ENCODE peak calls at places on chromosomes 3 and 15, in seven cellular contexts. One of them, this sample, is unnamed.

GRCh38 chr15:26287381-26287780 is 424.3 kb upstream of the ATP10A start:
- DNase-seq in upper lobe of left lung: no peak
- DNase-seq in GM23338: no peak
- DNase-seq in heart left ventricle: no peak
- DNase-seq in OCI-LY7: peak; percentile 2
- DNase-seq in GM12878: no peak
- DNase-seq in CD4-positive, alpha-beta T cell: no peak
- DNase-seq in this sample: no peak

GRCh38 chr3:14256561-14257342 is 78.1 kb downstream of the LSM3 start:
- DNase-seq in GM12878: no peak
- DNase-seq in OCI-LY7: peak; percentile 55
- DNase-seq in GM23338: peak; percentile 28
- DNase-seq in CD4-positive, alpha-beta T cell: no peak
- DNase-seq in upper lobe of left lung: no peak
- DNase-seq in heart left ventricle: no peak
- DNase-seq in this sample: peak; percentile 44

GRCh38 chr3:138296639-138297038 is 33.0 kb downstream of the NME9 start:
- DNase-seq in OCI-LY7: peak; percentile 44
- DNase-seq in CD4-positive, alpha-beta T cell: no peak
- DNase-seq in upper lobe of left lung: no peak
- DNase-seq in heart left ventricle: no peak
- DNase-seq in GM12878: no peak
- DNase-seq in GM23338: no peak
- DNase-seq in this sample: no peak

GRCh38 chr15:55357774-55358173 is 38.8 kb downstream of the PIGB start:
- DNase-seq in OCI-LY7: no peak
- DNase-seq in upper lobe of left lung: no peak
- DNase-seq in heart left ventricle: no peak
- DNase-seq in CD4-positive, alpha-beta T cell: no peak
- DNase-seq in GM12878: no peak
- DNase-seq in GM23338: no peak
- DNase-seq in this sample: no peak

GRCh38 chr15:84988909-84989644 is 7.4 kb downstream of the PDE8A start:
- DNase-seq in GM12878: no peak
- DNase-seq in GM23338: no peak
- DNase-seq in CD4-positive, alpha-beta T cell: no peak
- DNase-seq in OCI-LY7: no peak
- DNase-seq in upper lobe of left lung: no peak
- DNase-seq in heart left ventricle: no peak
- DNase-seq in this sample: no peak

GRCh38 chr3:129439381-129439816 is 349 bp downstream of the MBD4 start:
- DNase-seq in upper lobe of left lung: no peak
- DNase-seq in heart left ventricle: no peak
- DNase-seq in CD4-positive, alpha-beta T cell: peak; percentile 13
- DNase-seq in OCI-LY7: peak; percentile 80
- DNase-seq in GM23338: peak; percentile 71
- DNase-seq in GM12878: no peak
- DNase-seq in this sample: peak; percentile 63

GRCh38 chr3:128452678-128453275 is 13.9 kb downstream of the DNAJB8 start:
- DNase-seq in CD4-positive, alpha-beta T cell: no peak
- DNase-seq in GM12878: no peak
- DNase-seq in upper lobe of left lung: no peak
- DNase-seq in heart left ventricle: no peak
- DNase-seq in OCI-LY7: no peak
- DNase-seq in GM23338: no peak
- DNase-seq in this sample: no peak

GRCh38 chr15:30984542-30984941 is 6.9 kb downstream of the MTMR10 start:
- DNase-seq in GM23338: no peak
- DNase-seq in upper lobe of left lung: no peak
- DNase-seq in CD4-positive, alpha-beta T cell: no peak
- DNase-seq in heart left ventricle: no peak
- DNase-seq in GM12878: no peak
- DNase-seq in OCI-LY7: no peak
- DNase-seq in this sample: no peak

GRCh38 chr15:41911691-41912345 is 18.0 kb upstream of the SPTBN5 start:
- DNase-seq in heart left ventricle: no peak
- DNase-seq in OCI-LY7: no peak
- DNase-seq in GM23338: no peak
- DNase-seq in upper lobe of left lung: no peak
- DNase-seq in CD4-positive, alpha-beta T cell: no peak
- DNase-seq in GM12878: no peak
- DNase-seq in this sample: no peak

GRCh38 chr15:76994971-76995945 is at the start of gene PSTPIP1:
- DNase-seq in OCI-LY7: peak; percentile 62
- DNase-seq in heart left ventricle: peak; percentile 9
- DNase-seq in CD4-positive, alpha-beta T cell: peak; percentile 71
- DNase-seq in GM12878: no peak
- DNase-seq in GM23338: no peak
- DNase-seq in upper lobe of left lung: peak; percentile 86
- DNase-seq in this sample: no peak

GRCh38 chr15:90620379-90621134 is 90.8 kb downstream of the CRTC3 start:
- DNase-seq in GM12878: peak; percentile 27
- DNase-seq in heart left ventricle: no peak
- DNase-seq in CD4-positive, alpha-beta T cell: peak; percentile 10
- DNase-seq in upper lobe of left lung: no peak
- DNase-seq in OCI-LY7: peak; percentile 72
- DNase-seq in GM23338: no peak
- DNase-seq in this sample: no peak
- H3K27ac ChIP-seq in GM12878: peak overlapping the region; percentile 34
- H3K27ac ChIP-seq in heart left ventricle: no peak overlapping the region
- H3K27ac ChIP-seq in CD4-positive, alpha-beta T cell: no peak overlapping the region
- H3K27ac ChIP-seq in upper lobe of left lung: no peak overlapping the region
- H3K27ac ChIP-seq in OCI-LY7: no peak overlapping the region
- H3K27ac ChIP-seq in GM23338: no peak overlapping the region
- H3K27ac ChIP-seq in this sample: no peak overlapping the region

DNA sequence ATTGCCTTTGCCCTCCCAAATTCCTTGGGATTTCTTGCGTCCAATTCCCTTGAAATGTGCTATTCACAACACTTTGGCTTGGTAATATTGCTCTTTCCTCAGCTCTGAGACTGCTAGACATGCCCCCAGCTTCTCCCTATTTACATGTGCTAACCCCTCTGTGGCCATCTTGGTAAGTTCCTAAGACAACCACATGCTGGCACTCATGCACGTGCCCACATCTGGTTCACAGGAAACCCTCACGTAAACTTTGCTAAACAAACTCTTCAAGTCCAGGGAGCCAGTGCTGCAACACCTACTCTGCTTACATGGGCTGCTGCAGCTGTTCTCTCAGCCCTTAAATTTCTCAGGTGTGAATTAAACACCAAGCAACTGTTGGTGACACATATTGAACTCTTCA is 121.8 kb downstream of the ADAMTSL3 start:
- DNase-seq in GM12878: no peak
- DNase-seq in heart left ventricle: no peak
- DNase-seq in CD4-positive, alpha-beta T cell: no peak
- DNase-seq in GM23338: peak; percentile 5
- DNase-seq in upper lobe of left lung: no peak
- DNase-seq in OCI-LY7: no peak
- DNase-seq in this sample: no peak
- TF ChIP-seq CTCF in GM12878: no peak
- TF ChIP-seq CTCF in heart left ventricle: no peak
- TF ChIP-seq CTCF in CD4-positive, alpha-beta T cell: no peak
- TF ChIP-seq CTCF in GM23338: no peak
- TF ChIP-seq CTCF in upper lobe of left lung: no peak
- TF ChIP-seq CTCF in OCI-LY7: no peak
- TF ChIP-seq CTCF in this sample: no peak

DNA sequence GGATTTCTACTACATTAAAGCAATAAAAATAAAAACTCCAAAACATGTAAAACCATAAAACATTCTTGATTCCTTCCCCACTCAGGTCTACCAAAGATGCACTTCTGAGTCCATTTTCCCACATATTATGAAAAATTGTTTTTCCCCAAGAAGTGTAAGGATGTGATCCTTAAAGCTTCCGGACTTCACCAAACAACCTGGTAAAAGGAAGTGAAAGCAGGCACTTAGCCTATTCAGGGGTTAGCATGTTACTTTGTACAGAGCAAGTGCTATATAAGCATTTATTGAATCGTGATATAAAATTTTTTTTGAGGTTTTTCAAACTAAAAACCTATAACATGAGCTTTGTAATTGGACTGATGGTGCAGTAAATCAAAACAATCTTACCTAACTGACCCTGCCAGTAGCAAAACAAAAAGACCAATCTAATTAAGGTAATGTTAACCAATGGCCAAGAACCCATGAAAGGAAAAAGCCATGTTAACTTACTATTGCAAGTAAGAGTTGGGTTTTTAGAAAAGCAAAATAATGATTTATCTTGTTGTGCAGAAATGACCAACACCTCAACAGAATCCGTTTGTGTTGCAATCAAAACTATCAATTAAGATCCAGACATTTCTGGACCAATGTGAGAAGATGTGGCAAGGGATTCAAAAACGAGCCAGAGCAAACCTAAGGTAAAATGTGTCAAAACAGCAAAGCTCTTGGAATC is 1.8 kb downstream of the SETD2 start:
- DNase-seq in CD4-positive, alpha-beta T cell: no peak
- DNase-seq in heart left ventricle: no peak
- DNase-seq in GM12878: no peak
- DNase-seq in GM23338: no peak
- DNase-seq in OCI-LY7: peak; percentile 58
- DNase-seq in upper lobe of left lung: no peak
- DNase-seq in this sample: no peak
- H3K27ac ChIP-seq in CD4-positive, alpha-beta T cell: no peak overlapping the region
- H3K27ac ChIP-seq in heart left ventricle: peak overlapping the region; percentile 92
- H3K27ac ChIP-seq in GM12878: peak overlapping the region; percentile 74
- H3K27ac ChIP-seq in GM23338: no peak overlapping the region
- H3K27ac ChIP-seq in OCI-LY7: peak overlapping the region; percentile 85
- H3K27ac ChIP-seq in upper lobe of left lung: no peak overlapping the region
- H3K27ac ChIP-seq in this sample: peak overlapping the region; percentile 98

GRCh38 chr3:169158379-169158778 is 505.1 kb downstream of the MECOM start:
- DNase-seq in GM23338: no peak
- DNase-seq in heart left ventricle: no peak
- DNase-seq in CD4-positive, alpha-beta T cell: no peak
- DNase-seq in upper lobe of left lung: no peak
- DNase-seq in OCI-LY7: peak; percentile 16
- DNase-seq in GM12878: no peak
- DNase-seq in this sample: no peak
- TF ChIP-seq CTCF in GM23338: no peak
- TF ChIP-seq CTCF in heart left ventricle: no peak
- TF ChIP-seq CTCF in CD4-positive, alpha-beta T cell: no peak
- TF ChIP-seq CTCF in upper lobe of left lung: no peak
- TF ChIP-seq CTCF in OCI-LY7: no peak
- TF ChIP-seq CTCF in GM12878: no peak
- TF ChIP-seq CTCF in this sample: no peak

DNA sequence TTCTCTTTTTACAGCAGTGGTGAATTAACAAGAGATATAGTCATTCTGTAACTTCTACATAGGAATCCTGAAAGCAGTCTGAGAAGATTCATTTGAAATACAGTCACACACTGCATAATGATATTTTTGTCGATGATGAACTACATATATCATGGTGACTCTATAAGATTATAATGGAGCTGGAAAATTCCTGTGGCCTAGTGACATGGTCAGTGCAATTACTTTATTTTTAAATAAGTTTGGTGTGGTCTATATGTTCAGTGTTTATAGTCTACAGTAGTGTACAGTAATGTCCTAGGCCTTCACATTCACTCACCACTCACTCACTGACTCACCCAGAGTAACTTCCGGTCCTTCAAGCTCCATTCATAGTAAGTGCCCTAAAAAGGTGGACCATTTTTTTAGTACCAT is 511.4 kb upstream of the MCTP2 start:
- DNase-seq in heart left ventricle: no peak
- DNase-seq in GM12878: no peak
- DNase-seq in OCI-LY7: no peak
- DNase-seq in CD4-positive, alpha-beta T cell: no peak
- DNase-seq in GM23338: no peak
- DNase-seq in upper lobe of left lung: no peak
- DNase-seq in this sample: no peak
- H3K27ac ChIP-seq in heart left ventricle: no peak overlapping the region
- H3K27ac ChIP-seq in GM12878: no peak overlapping the region
- H3K27ac ChIP-seq in OCI-LY7: no peak overlapping the region
- H3K27ac ChIP-seq in CD4-positive, alpha-beta T cell: no peak overlapping the region
- H3K27ac ChIP-seq in GM23338: no peak overlapping the region
- H3K27ac ChIP-seq in upper lobe of left lung: no peak overlapping the region
- H3K27ac ChIP-seq in this sample: no peak overlapping the region

GRCh38 chr3:142925140-142925539 is 36.3 kb upstream of the PCOLCE2 start:
- DNase-seq in GM23338: no peak
- DNase-seq in OCI-LY7: no peak
- DNase-seq in GM12878: no peak
- DNase-seq in heart left ventricle: no peak
- DNase-seq in CD4-positive, alpha-beta T cell: no peak
- DNase-seq in upper lobe of left lung: no peak
- DNase-seq in this sample: no peak
- TF ChIP-seq CTCF in GM23338: no peak
- TF ChIP-seq CTCF in OCI-LY7: no peak
- TF ChIP-seq CTCF in GM12878: no peak
- TF ChIP-seq CTCF in heart left ventricle: no peak
- TF ChIP-seq CTCF in CD4-positive, alpha-beta T cell: no peak
- TF ChIP-seq CTCF in upper lobe of left lung: no peak
- TF ChIP-seq CTCF in this sample: no peak

GRCh38 chr3:170436697-170437096 is 18.0 kb downstream of the CLDN11 start:
- DNase-seq in upper lobe of left lung: no peak
- DNase-seq in CD4-positive, alpha-beta T cell: no peak
- DNase-seq in OCI-LY7: no peak
- DNase-seq in GM23338: no peak
- DNase-seq in GM12878: no peak
- DNase-seq in heart left ventricle: no peak
- DNase-seq in this sample: no peak

GRCh38 chr3:170440346-170440745 is 21.7 kb downstream of the CLDN11 start:
- DNase-seq in upper lobe of left lung: no peak
- DNase-seq in OCI-LY7: no peak
- DNase-seq in GM12878: no peak
- DNase-seq in CD4-positive, alpha-beta T cell: no peak
- DNase-seq in heart left ventricle: no peak
- DNase-seq in GM23338: no peak
- DNase-seq in this sample: no peak

GRCh38 chr3:170437151-170437550 is 18.5 kb downstream of the CLDN11 start:
- DNase-seq in GM12878: no peak
- DNase-seq in CD4-positive, alpha-beta T cell: no peak
- DNase-seq in heart left ventricle: no peak
- DNase-seq in GM23338: no peak
- DNase-seq in OCI-LY7: no peak
- DNase-seq in upper lobe of left lung: no peak
- DNase-seq in this sample: peak; percentile 66

GRCh38 chr3:170438836-170439235 is 20.2 kb downstream of the CLDN11 start:
- DNase-seq in OCI-LY7: no peak
- DNase-seq in CD4-positive, alpha-beta T cell: no peak
- DNase-seq in upper lobe of left lung: no peak
- DNase-seq in heart left ventricle: no peak
- DNase-seq in GM23338: no peak
- DNase-seq in GM12878: no peak
- DNase-seq in this sample: no peak

GRCh38 chr3:170437696-170438407 is 19.2 kb downstream of the CLDN11 start:
- DNase-seq in GM12878: no peak
- DNase-seq in heart left ventricle: no peak
- DNase-seq in GM23338: peak; percentile 41
- DNase-seq in CD4-positive, alpha-beta T cell: no peak
- DNase-seq in upper lobe of left lung: no peak
- DNase-seq in OCI-LY7: no peak
- DNase-seq in this sample: no peak
- H3K27ac ChIP-seq in GM12878: no peak overlapping the region
- H3K27ac ChIP-seq in heart left ventricle: no peak overlapping the region
- H3K27ac ChIP-seq in GM23338: no peak overlapping the region
- H3K27ac ChIP-seq in CD4-positive, alpha-beta T cell: no peak overlapping the region
- H3K27ac ChIP-seq in upper lobe of left lung: no peak overlapping the region
- H3K27ac ChIP-seq in OCI-LY7: no peak overlapping the region
- H3K27ac ChIP-seq in this sample: peak overlapping the region; percentile 53

DNA sequence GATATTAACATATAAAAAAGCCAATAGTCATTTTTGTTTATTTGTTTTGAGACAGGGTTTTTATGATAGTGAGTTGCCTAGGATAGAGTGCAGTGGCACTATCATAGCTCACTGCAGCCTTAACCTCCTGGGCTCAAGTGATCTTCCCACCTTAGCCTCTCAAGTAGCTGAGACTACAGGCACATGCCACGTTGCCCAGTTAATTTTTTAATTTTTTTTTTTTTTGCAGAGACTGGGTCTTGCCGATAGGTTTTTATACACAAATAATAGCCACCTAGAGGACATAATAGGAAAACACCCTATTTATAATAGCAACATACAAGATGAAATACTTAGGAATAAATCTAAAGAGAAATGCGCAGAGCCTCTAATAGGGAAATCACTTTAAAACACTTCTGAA is 13.3 kb downstream of the EIF3J start:
- DNase-seq in OCI-LY7: peak; percentile 44
- DNase-seq in upper lobe of left lung: no peak
- DNase-seq in GM23338: no peak
- DNase-seq in heart left ventricle: no peak
- DNase-seq in GM12878: no peak
- DNase-seq in CD4-positive, alpha-beta T cell: no peak
- DNase-seq in this sample: no peak
- TF ChIP-seq CTCF in OCI-LY7: peak; percentile 79
- TF ChIP-seq CTCF in upper lobe of left lung: no peak
- TF ChIP-seq CTCF in GM23338: no peak
- TF ChIP-seq CTCF in heart left ventricle: no peak
- TF ChIP-seq CTCF in GM12878: peak; percentile 21
- TF ChIP-seq CTCF in CD4-positive, alpha-beta T cell: peak; percentile 53
- TF ChIP-seq CTCF in this sample: no peak

This sample was measured in testis.